ENCODE peak calls at places on chromosome 3, in nine cellular contexts. One of them, this sample, is unnamed.

GRCh38 chr3:164190566-164190965 is 887.7 kb downstream of the SI start:
- DNase-seq in pons: no peak
- DNase-seq in EL: no peak
- DNase-seq in AG09319: no peak
- DNase-seq in EH: no peak
- DNase-seq in activated T-helper 9 cell treated with anti-CD3 and anti-CD28 coated beads, Interleukin-2, amount 50 U/mL, for 16 hours: no peak
- DNase-seq in H9: no peak
- DNase-seq in GM12878: no peak
- DNase-seq in AG04450: no peak
- DNase-seq in this sample: no peak

GRCh38 chr3:113142476-113142875 is 68.9 kb upstream of the BOC start:
- DNase-seq in pons: no peak
- DNase-seq in EL: no peak
- DNase-seq in AG09319: no peak
- DNase-seq in EH: no peak
- DNase-seq in activated T-helper 9 cell treated with anti-CD3 and anti-CD28 coated beads, Interleukin-2, amount 50 U/mL, for 16 hours: no peak
- DNase-seq in H9: no peak
- DNase-seq in GM12878: no peak
- DNase-seq in AG04450: no peak
- DNase-seq in this sample: no peak

GRCh38 chr3:173745952-173746682 is 348.6 kb downstream of the NLGN1 start:
- DNase-seq in pons: no peak
- DNase-seq in EL: peak
- DNase-seq in AG09319: no peak
- DNase-seq in EH: peak
- DNase-seq in activated T-helper 9 cell treated with anti-CD3 and anti-CD28 coated beads, Interleukin-2, amount 50 U/mL, for 16 hours: no peak
- DNase-seq in H9: no peak
- DNase-seq in GM12878: no peak
- DNase-seq in AG04450: no peak
- DNase-seq in this sample: peak

GRCh38 chr3:10918011-10918410 is 74.5 kb upstream of the SLC6A1 start:
- DNase-seq in pons: no peak
- DNase-seq in EL: no peak
- DNase-seq in AG09319: no peak
- DNase-seq in EH: no peak
- DNase-seq in activated T-helper 9 cell treated with anti-CD3 and anti-CD28 coated beads, Interleukin-2, amount 50 U/mL, for 16 hours: no peak
- DNase-seq in H9: peak
- DNase-seq in GM12878: no peak
- DNase-seq in AG04450: no peak
- DNase-seq in this sample: no peak

GRCh38 chr3:127999509-128000106 is 52.6 kb upstream of the SEC61A1 start:
- DNase-seq in pons: peak
- DNase-seq in EL: no peak
- DNase-seq in AG09319: no peak
- DNase-seq in EH: no peak
- DNase-seq in activated T-helper 9 cell treated with anti-CD3 and anti-CD28 coated beads, Interleukin-2, amount 50 U/mL, for 16 hours: no peak
- DNase-seq in H9: no peak
- DNase-seq in GM12878: no peak
- DNase-seq in AG04450: no peak
- DNase-seq in this sample: no peak

GRCh38 chr3:140910860-140911259 is 30.8 kb upstream of the SLC25A36 start:
- DNase-seq in pons: peak
- DNase-seq in EL: peak
- DNase-seq in AG09319: no peak
- DNase-seq in EH: peak
- DNase-seq in activated T-helper 9 cell treated with anti-CD3 and anti-CD28 coated beads, Interleukin-2, amount 50 U/mL, for 16 hours: no peak
- DNase-seq in H9: peak
- DNase-seq in GM12878: no peak
- DNase-seq in AG04450: no peak
- DNase-seq in this sample: no peak

GRCh38 chr3:106425021-106425420 is 556.2 kb upstream of the CBLB start:
- DNase-seq in pons: no peak
- DNase-seq in EL: peak
- DNase-seq in AG09319: peak
- DNase-seq in EH: peak
- DNase-seq in activated T-helper 9 cell treated with anti-CD3 and anti-CD28 coated beads, Interleukin-2, amount 50 U/mL, for 16 hours: no peak
- DNase-seq in H9: no peak
- DNase-seq in GM12878: no peak
- DNase-seq in AG04450: peak
- DNase-seq in this sample: no peak

GRCh38 chr3:196051336-196052076 is 30.4 kb downstream of the TFRC start:
- DNase-seq in pons: no peak
- DNase-seq in EL: no peak
- DNase-seq in AG09319: no peak
- DNase-seq in EH: no peak
- DNase-seq in activated T-helper 9 cell treated with anti-CD3 and anti-CD28 coated beads, Interleukin-2, amount 50 U/mL, for 16 hours: no peak
- DNase-seq in H9: no peak
- DNase-seq in GM12878: no peak
- DNase-seq in AG04450: no peak
- DNase-seq in this sample: no peak

GRCh38 chr3:50226888-50227389 is 9.1 kb upstream of the GNAI2 start:
- DNase-seq in pons: peak
- DNase-seq in EL: peak
- DNase-seq in AG09319: no peak
- DNase-seq in EH: peak
- DNase-seq in activated T-helper 9 cell treated with anti-CD3 and anti-CD28 coated beads, Interleukin-2, amount 50 U/mL, for 16 hours: peak
- DNase-seq in H9: no peak
- DNase-seq in GM12878: no peak
- DNase-seq in AG04450: no peak
- DNase-seq in this sample: no peak

GRCh38 chr3:186054481-186055399 is 54.1 kb downstream of the ETV5 start:
- DNase-seq in pons: no peak
- DNase-seq in EL: no peak
- DNase-seq in AG09319: no peak
- DNase-seq in EH: peak
- DNase-seq in activated T-helper 9 cell treated with anti-CD3 and anti-CD28 coated beads, Interleukin-2, amount 50 U/mL, for 16 hours: no peak
- DNase-seq in H9: no peak
- DNase-seq in GM12878: no peak
- DNase-seq in AG04450: no peak
- DNase-seq in this sample: no peak

GRCh38 chr3:23992051-23992628 is 47.1 kb downstream of the NR1D2 start:
- DNase-seq in pons: no peak
- DNase-seq in EL: no peak
- DNase-seq in AG09319: no peak
- DNase-seq in EH: peak
- DNase-seq in activated T-helper 9 cell treated with anti-CD3 and anti-CD28 coated beads, Interleukin-2, amount 50 U/mL, for 16 hours: no peak
- DNase-seq in H9: no peak
- DNase-seq in GM12878: no peak
- DNase-seq in AG04450: no peak
- DNase-seq in this sample: peak

GRCh38 chr3:41716391-41716910 is 245.5 kb downstream of the ULK4 start:
- DNase-seq in pons: no peak
- DNase-seq in EL: peak
- DNase-seq in AG09319: no peak
- DNase-seq in EH: peak
- DNase-seq in activated T-helper 9 cell treated with anti-CD3 and anti-CD28 coated beads, Interleukin-2, amount 50 U/mL, for 16 hours: no peak
- DNase-seq in H9: no peak
- DNase-seq in GM12878: no peak
- DNase-seq in AG04450: peak
- DNase-seq in this sample: no peak